ENCODE peak calls at places on chromosomes 1 and 21, in four cellular contexts. O is CD8-positive, alpha-beta T cell; Q is stomach; T is Peyer's patch. N is an unnamed sample. For H3K27me3, the result is how much of the 10 kb centered on the place peaks cover.

GRCh38 chr1:228246216-228246900 is 38.5 kb downstream of the OBSCN start:
- DNase-seq in Q (no peak), T (no peak), O (no peak), N (no peak)

GRCh38 chr1:166969074-166969677 is 6.2 kb downstream of the ILDR2 start:
- DNase-seq in T (no peak), O (no peak), Q (no peak), N (no peak)

GRCh38 chr21:45286671-45287437 is 841 bp downstream of the POFUT2 start:
- DNase-seq in Q (peak), O (no peak), T (no peak), N (no peak)

GRCh38 chr1:9340864-9341263 is 48.2 kb downstream of the SPSB1 start:
- DNase-seq in O (no peak), Q (no peak), T (no peak), N (no peak)

GRCh38 chr1:196866974-196867373 is 20.9 kb upstream of the CFHR4 start:
- DNase-seq in O (no peak), Q (no peak), T (no peak), N (no peak)

GRCh38 chr1:65141394-65141793 is 6.6 kb upstream of the AK4 start:
- DNase-seq in O (no peak), T (no peak), Q (no peak), N (no peak)

GRCh38 chr21:26432410-26432809 is 140.7 kb downstream of the CYYR1 start:
- DNase-seq in T (no peak), Q (no peak), O (no peak), N (no peak)

GRCh38 chr1:31576201-31576669 is at the start of gene TINAGL1:
- DNase-seq in O (no peak), T (peak), Q (peak), N (no peak)

GRCh38 chr21:44709426-44710293 is 1.7 kb downstream of the TSPEAR start:
- DNase-seq in T (peak), Q (no peak), O (no peak), N (no peak)

GRCh38 chr21:36069713-36070573 is at the start of gene CBR1:
- DNase-seq in O (peak), Q (peak), T (peak), N (no peak)

GRCh38 chr1:211732276-211732571 is 56.8 kb upstream of the NEK2 start:
- DNase-seq in T (no peak), Q (no peak), O (no peak), N (no peak)

GRCh38 chr1:30706528-30706927 is 16.9 kb downstream of the MATN1 start:
- DNase-seq in Q (peak), T (no peak), O (no peak), N (no peak)

GRCh38 chr1:178051071-178051470 is 42.8 kb upstream of the RASAL2 start:
- DNase-seq in T (no peak), O (no peak), Q (no peak), N (no peak)

GRCh38 chr1:247332215-247332900 is 691 bp upstream of the ZNF496 start:
- DNase-seq in O (no peak), Q (peak), T (peak), N (no peak)

GRCh38 chr1:26790551-26790953 is 2.8 kb downstream of the PIGV start:
- DNase-seq in Q (no peak), T (no peak), O (no peak), N (no peak)

GRCh38 chr1:201551877-201552731 is 13.2 kb downstream of the NAV1 start:
- DNase-seq in T (no peak), Q (no peak), O (no peak), N (no peak)

GRCh38 chr1:226086776-226087175 is 24.3 kb downstream of the H3-3A start:
- DNase-seq in O (no peak), T (no peak), Q (no peak), N (no peak)

GRCh38 chr1:55062801-55063561 is 23.6 kb downstream of the PCSK9 start:
- DNase-seq in O (no peak), T (no peak), Q (no peak), N (no peak)

GRCh38 chr1:152035406-152036315 is 1.1 kb downstream of the S100A11 start:
- DNase-seq in Q (no peak), O (no peak), T (peak), N (no peak)

GRCh38 chr1:163535401-163535800 is 213.6 kb downstream of the NUF2 start:
- DNase-seq in O (no peak), T (no peak), Q (no peak), N (no peak)
- H3K27ac ChIP-seq in O (no peak), T (no peak), Q (no peak), N (no peak)

DNA sequence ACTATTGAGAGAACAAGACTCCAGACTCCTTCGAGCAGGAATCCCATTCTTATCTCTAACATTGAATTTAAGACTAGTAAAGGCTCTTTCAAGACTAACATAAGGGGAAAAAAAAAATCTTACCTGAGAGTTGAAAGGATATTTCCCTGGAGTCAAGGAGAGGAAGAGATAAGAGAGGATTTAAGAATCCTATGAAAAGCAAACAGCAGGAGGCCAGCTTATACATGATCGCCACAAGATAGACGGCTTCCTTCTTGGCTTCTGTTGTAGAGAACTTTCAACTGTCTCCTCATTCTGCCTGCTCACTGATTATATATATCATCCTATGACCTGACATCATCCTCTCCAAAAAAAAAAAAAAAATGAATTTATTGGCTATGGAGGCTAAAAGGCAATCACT is at the start of gene UTS2:
- DNase-seq in O (no peak), T (no peak), Q (no peak), N (no peak)
- H3K27me3 ChIP-seq in O (under half), T (under half), Q (under half), N (under half)

GRCh38 chr1:35857830-35858229 is 25.2 kb upstream of the AGO1 start:
- DNase-seq in Q (no peak), O (no peak), T (no peak), N (no peak)
- TF ChIP-seq CTCF in Q (no peak), O (no peak), T (peak), N (peak)

GRCh38 chr1:160629286-160630210 is 17.3 kb downstream of the SLAMF1 start:
- DNase-seq in Q (peak), T (peak), O (peak), N (no peak)
- H3K27ac ChIP-seq in Q (no peak), T (peak), O (peak), N (no peak)

DNA sequence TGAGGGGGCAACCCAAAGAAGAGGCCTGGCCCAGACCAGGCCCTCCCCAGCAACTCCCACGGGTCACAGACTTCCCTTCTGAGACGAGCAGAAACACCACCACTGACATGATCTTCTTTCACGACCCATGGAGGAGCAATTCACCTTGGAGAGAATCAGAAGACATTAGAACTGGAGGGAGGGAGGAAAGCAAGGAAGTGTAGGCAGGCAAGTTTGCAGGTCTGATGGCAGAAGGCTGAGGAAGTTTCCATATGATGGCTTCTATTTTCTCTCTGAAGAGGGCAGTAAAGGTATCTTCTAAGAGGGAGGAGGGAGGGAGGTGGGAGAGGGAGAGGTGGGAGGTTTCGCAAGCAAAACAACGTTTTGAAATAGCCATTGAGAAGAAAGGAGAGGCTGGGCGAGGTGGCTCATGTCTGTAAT is 1.4 kb upstream of the UBXN10 start:
- DNase-seq in O (no peak), T (no peak), Q (no peak), N (no peak)
- H3K27me3 ChIP-seq in O (under half), T (under half), Q (half or more), N (under half)

GRCh38 chr1:162475539-162476185 is 22.0 kb upstream of the UHMK1 start:
- DNase-seq in T (no peak), Q (no peak), O (no peak), N (no peak)
- TF ChIP-seq CTCF in T (peak), Q (no peak), O (no peak), N (no peak)

GRCh38 chr1:168243636-168244212 is 17.9 kb downstream of the SFT2D2 start:
- DNase-seq in Q (no peak), T (no peak), O (no peak), N (no peak)
- H3K27ac ChIP-seq in Q (no peak), T (no peak), O (no peak), N (no peak)

GRCh38 chr21:42768324-42769121 is 110.8 kb downstream of the WDR4 start:
- DNase-seq in T (no peak), Q (no peak), O (no peak), N (no peak)

GRCh38 chr21:42769183-42769819 is 110.0 kb downstream of the WDR4 start:
- DNase-seq in T (no peak), Q (no peak), O (no peak), N (no peak)

GRCh38 chr21:42771503-42771805 is 107.9 kb downstream of the WDR4 start:
- DNase-seq in O (no peak), Q (no peak), T (no peak), N (no peak)

GRCh38 chr21:42769820-42770716 is 109.3 kb downstream of the WDR4 start:
- DNase-seq in Q (no peak), T (no peak), O (no peak), N (no peak)

GRCh38 chr21:42770717-42771502 is 108.4 kb downstream of the WDR4 start:
- DNase-seq in T (no peak), Q (no peak), O (no peak), N (no peak)
- H3K27me3 ChIP-seq in T (under half), Q (under half), O (under half), N (under half)

DNA sequence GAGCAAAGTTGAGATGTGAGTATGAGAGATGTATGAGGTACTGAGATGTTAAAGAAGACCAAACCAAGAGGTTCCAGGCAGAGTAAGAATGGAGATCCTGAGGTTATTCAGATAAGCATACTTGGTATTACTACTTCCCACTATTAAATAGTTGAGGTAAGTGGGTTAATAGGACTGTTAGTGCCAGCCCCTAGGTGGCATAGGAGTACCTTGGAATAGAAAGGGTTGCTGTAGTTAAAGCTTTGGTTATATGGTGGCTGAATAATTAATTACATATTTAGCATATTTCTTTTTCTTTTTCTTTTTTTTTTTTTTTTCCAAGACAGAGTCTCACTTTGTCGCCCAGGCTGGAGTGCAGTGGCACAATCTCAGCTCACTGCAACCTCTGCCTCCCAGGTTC is 397.9 kb upstream of the TMPRSS15 start:
- DNase-seq in Q (peak), T (peak), O (no peak), N (no peak)
- TF ChIP-seq CTCF in Q (no peak), T (peak), O (no peak), N (peak)

N was measured in Panc1.